ENCODE peak calls at places on chromosomes 11 and 22, in four cellular contexts. S, N, I and Y are unnamed samples.

GRCh38 chr11:27291302-27291889 is 71.6 kb downstream of the CCDC34 start:
- DNase-seq in N (no peak), I (no peak), S (no peak), Y (no peak)

GRCh38 chr11:134504146-134504905 is 92.3 kb upstream of the B3GAT1 start:
- DNase-seq in S (no peak), N (no peak), I (peak), Y (no peak)

GRCh38 chr11:34149786-34150185 is 44.4 kb downstream of the NAT10 start:
- DNase-seq in I (peak), N (no peak), S (no peak), Y (peak)

GRCh38 chr11:105298174-105298573 is 158.6 kb upstream of the CARD18 start:
- DNase-seq in I (no peak), N (no peak), S (no peak), Y (no peak)

GRCh38 chr22:37741312-37741795 is 44.5 kb downstream of the TRIOBP start:
- DNase-seq in I (peak), N (no peak), S (peak), Y (no peak)

GRCh38 chr11:17405232-17406005 is 17.0 kb upstream of the KCNJ11 start:
- DNase-seq in S (peak), N (no peak), I (peak), Y (no peak)

GRCh38 chr22:21693333-21693998 is 27.7 kb downstream of the PPIL2 start:
- DNase-seq in N (no peak), I (no peak), S (no peak), Y (no peak)

GRCh38 chr11:128893578-128894295 is 2.6 kb downstream of the KCNJ5 start:
- DNase-seq in N (no peak), I (no peak), S (no peak), Y (no peak)

GRCh38 chr11:116601734-116602636 is 170.8 kb downstream of the BUD13 start:
- DNase-seq in S (no peak), I (no peak), N (no peak), Y (no peak)

GRCh38 chr22:27094633-27095308 is 437.4 kb downstream of the MIAT start:
- DNase-seq in N (no peak), S (no peak), I (no peak), Y (no peak)

GRCh38 chr11:47204633-47204989 is 10.2 kb upstream of the DDB2 start:
- DNase-seq in I (no peak), N (no peak), S (no peak), Y (peak)

GRCh38 chr11:3121931-3122774 is 43.0 kb downstream of the OSBPL5 start:
- DNase-seq in N (no peak), I (peak), S (no peak), Y (no peak)

GRCh38 chr11:61688368-61689163 is 8.4 kb downstream of the DAGLA start:
- DNase-seq in N (no peak), S (no peak), I (no peak), Y (no peak)

GRCh38 chr11:122108192-122108799 is 7.7 kb downstream of the BLID start:
- DNase-seq in I (no peak), S (peak), N (no peak), Y (peak)

GRCh38 chr11:132177106-132177505 is 806.7 kb downstream of the NTM start:
- DNase-seq in S (peak), N (no peak), I (no peak), Y (no peak)

GRCh38 chr22:27242111-27242436 is 559.5 kb downstream of the MN1 start:
- DNase-seq in S (no peak), I (no peak), N (no peak), Y (no peak)

GRCh38 chr22:38423512-38424503 is 31.2 kb downstream of the KCNJ4 start:
- DNase-seq in N (no peak), I (no peak), S (peak), Y (no peak)

GRCh38 chr11:72741849-72742521 is 10.2 kb downstream of the ARAP1 start:
- DNase-seq in I (no peak), N (no peak), S (no peak), Y (no peak)

GRCh38 chr22:46538816-46539163 is 1.4 kb upstream of the CELSR1 start:
- DNase-seq in N (no peak), I (no peak), S (no peak), Y (no peak)

GRCh38 chr11:69276165-69276564 is 17.8 kb upstream of the MYEOV start:
- DNase-seq in S (no peak), N (no peak), I (no peak), Y (no peak)

GRCh38 chr11:19800162-19800561 is 87.5 kb downstream of the NAV2 start:
- DNase-seq in N (no peak), S (no peak), I (no peak), Y (no peak)

GRCh38 chr22:22013559-22014284 is 31.1 kb upstream of the TOP3B start:
- DNase-seq in I (no peak), S (no peak), N (no peak), Y (no peak)

GRCh38 chr22:50218153-50218995 is 17.6 kb downstream of the SELENOO start:
- DNase-seq in N (no peak), S (no peak), I (no peak), Y (no peak)

GRCh38 chr11:96188625-96189006 is 154.4 kb downstream of the MAML2 start:
- DNase-seq in S (peak), N (peak), I (no peak), Y (no peak)

GRCh38 chr11:33701302-33701701 is 676 bp upstream of the C11orf91 start:
- DNase-seq in S (no peak), I (no peak), N (no peak), Y (no peak)

GRCh38 chr22:24758164-24758799 is 16.2 kb downstream of the PIWIL3 start:
- DNase-seq in N (no peak), I (peak), S (peak), Y (peak)

GRCh38 chr11:18248561-18248960 is at the start of gene SAA2:
- DNase-seq in N (no peak), S (no peak), I (no peak), Y (no peak)

GRCh38 chr11:82046778-82047177 is 686.9 kb downstream of the FAM181B start:
- DNase-seq in I (no peak), S (no peak), N (no peak), Y (no peak)

GRCh38 chr11:134224710-134225662 is 515 bp downstream of the VPS26B start:
- DNase-seq in S (peak), N (no peak), I (peak), Y (peak)

GRCh38 chr11:102253018-102253775 is 64.1 kb upstream of the BIRC3 start:
- DNase-seq in S (no peak), I (no peak), N (no peak), Y (no peak)

GRCh38 chr22:29473001-29473400 is 7.0 kb upstream of the NEFH start:
- DNase-seq in S (no peak), N (no peak), I (no peak), Y (no peak)

DNA sequence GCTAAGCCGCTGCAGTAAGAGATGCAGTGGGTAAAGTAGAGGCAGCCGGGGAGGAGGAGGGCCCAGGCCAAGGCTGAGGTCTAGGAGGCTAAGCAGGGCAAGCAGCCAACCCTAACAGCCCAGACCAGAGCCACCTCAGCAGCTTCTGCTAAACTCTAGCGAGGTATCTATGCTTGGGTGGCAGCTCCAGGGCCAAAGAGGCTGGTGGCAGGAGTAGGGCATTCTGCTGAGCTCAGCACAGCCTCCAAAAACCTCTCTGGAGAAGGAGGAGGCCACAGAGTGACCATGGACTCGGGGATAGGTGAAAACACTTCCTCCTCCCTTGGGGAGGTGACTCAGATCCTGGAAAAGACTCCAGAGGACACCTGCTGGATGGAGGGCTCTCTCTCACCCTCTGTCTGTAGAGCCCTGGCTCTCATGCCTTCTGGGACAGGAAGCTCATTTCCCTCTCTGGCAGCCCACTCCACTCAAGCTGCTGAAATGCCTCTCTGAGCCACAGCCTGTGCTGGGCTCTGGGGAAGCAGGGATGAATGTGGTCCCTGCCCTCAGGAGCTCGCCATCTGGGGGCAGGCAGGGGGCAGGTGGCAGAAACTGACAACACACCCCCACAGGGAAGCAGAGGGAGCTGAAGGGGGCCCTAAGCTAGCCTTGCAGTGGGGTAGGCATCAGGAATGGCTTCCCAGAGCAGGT is 16.5 kb upstream of the TPBGL start:
- DNase-seq in N (no peak), I (no peak), S (peak), Y (no peak)
- TF ChIP-seq FOXM1 in N (no peak), I (no peak), S (no peak), Y (no peak)

GRCh38 chr22:39723899-39724351 is 153.4 kb downstream of the CACNA1I start:
- DNase-seq in S (peak), I (no peak), N (no peak), Y (no peak)
- TF ChIP-seq FOXM1 in S (no peak), I (no peak), N (no peak), Y (no peak)

GRCh38 chr11:117841582-117842031 is 17.1 kb upstream of the FXYD2 start:
- DNase-seq in N (no peak), S (no peak), I (no peak), Y (no peak)
- TF ChIP-seq FOXM1 in N (no peak), S (no peak), I (no peak), Y (no peak)

GRCh38 chr22:43883012-43883661 is 8.7 kb downstream of the PNPLA5 start:
- DNase-seq in S (peak), N (no peak), I (peak), Y (peak)
- TF ChIP-seq FOXM1 in S (no peak), N (no peak), I (no peak), Y (no peak)

GRCh38 chr11:74330065-74330858 is 18.8 kb upstream of the P4HA3 start:
- DNase-seq in S (no peak), I (no peak), N (no peak), Y (no peak)
- TF ChIP-seq FOXM1 in S (no peak), I (no peak), N (no peak), Y (no peak)